ENCODE peak calls at places on chromosome 5, in nine cellular contexts. L is heart right ventricle, W is colonic mucosa, R is sigmoid colon, G is WERI-Rb-1, V is GM06990, D is fibroblast of the aortic adventitia, O is right atrium auricular region, A is K562. E is an unnamed sample.

GRCh38 chr5:98106116-98107088 is 667.1 kb upstream of the RGMB start:
- DNase-seq in L (no peak), A (no peak), W (no peak), G (no peak), D (no peak), R (no peak), O (no peak), V (no peak), E (no peak)

GRCh38 chr5:150209020-150209635 is 19.3 kb downstream of the SLC6A7 start:
- DNase-seq in V (no peak), G (no peak), D (no peak), O (no peak), L (no peak), A (no peak), W (peak), R (no peak), E (no peak)

GRCh38 chr5:126587551-126588390 is 7.2 kb downstream of the ALDH7A1 start:
- DNase-seq in D (no peak), A (no peak), W (no peak), L (no peak), G (no peak), R (no peak), O (no peak), V (no peak), E (no peak)

GRCh38 chr5:72436796-72437471 is 70.3 kb downstream of the ZNF366 start:
- DNase-seq in D (peak), G (no peak), O (no peak), V (no peak), A (no peak), L (no peak), R (no peak), W (no peak), E (no peak)

GRCh38 chr5:45695680-45696093 is 493 bp downstream of the HCN1 start:
- DNase-seq in O (no peak), V (no peak), L (no peak), A (no peak), D (no peak), G (peak), W (no peak), R (no peak), E (no peak)

GRCh38 chr5:146368137-146368536 is 29.5 kb downstream of the POU4F3 start:
- DNase-seq in L (no peak), R (no peak), V (no peak), A (no peak), W (no peak), G (no peak), D (peak), O (no peak), E (no peak)

GRCh38 chr5:108521841-108522506 is 140.1 kb upstream of the FBXL17 start:
- DNase-seq in O (no peak), G (peak), W (peak), R (no peak), V (peak), A (peak), D (peak), L (no peak), E (peak)

GRCh38 chr5:133667217-133667616 is 54.9 kb upstream of the FSTL4 start:
- DNase-seq in G (no peak), L (no peak), V (no peak), R (no peak), D (no peak), O (peak), A (no peak), W (no peak), E (no peak)

GRCh38 chr5:40446910-40447309 is 232.8 kb upstream of the PTGER4 start:
- DNase-seq in A (no peak), W (peak), V (no peak), R (no peak), O (no peak), G (no peak), D (peak), L (no peak), E (no peak)

GRCh38 chr5:178380541-178381074 is 148.0 kb upstream of the PHYKPL start:
- DNase-seq in L (no peak), V (no peak), A (no peak), R (no peak), D (no peak), O (no peak), G (no peak), W (no peak), E (no peak)

GRCh38 chr5:149268928-149269557 is 2.6 kb upstream of the AFAP1L1 start:
- DNase-seq in G (no peak), R (no peak), L (no peak), D (peak), O (no peak), W (no peak), V (no peak), A (peak), E (peak)

GRCh38 chr5:10564838-10565784 is 1.2 kb downstream of the ANKRD33B start:
- DNase-seq in W (no peak), A (no peak), D (no peak), R (no peak), L (peak), V (no peak), O (no peak), G (peak), E (no peak)

GRCh38 chr5:56316302-56316994 is 83.3 kb upstream of the ANKRD55 start:
- DNase-seq in G (no peak), V (no peak), A (no peak), D (no peak), R (no peak), W (no peak), L (no peak), O (no peak), E (no peak)

GRCh38 chr5:36180556-36181350 is 28.8 kb downstream of the SKP2 start:
- DNase-seq in G (no peak), A (no peak), L (no peak), R (no peak), V (no peak), D (no peak), W (no peak), O (no peak), E (no peak)

GRCh38 chr5:120901199-120901598 is 437.1 kb downstream of the PRR16 start:
- DNase-seq in G (no peak), W (no peak), D (no peak), L (no peak), R (no peak), A (no peak), V (no peak), O (no peak), E (no peak)

GRCh38 chr5:139747583-139748504 is 47.8 kb upstream of the PSD2 start:
- DNase-seq in W (peak), D (peak), O (peak), G (peak), R (peak), A (peak), L (peak), V (peak), E (peak)
- H3K4me3 ChIP-seq in W (peak), D (peak), O (peak), G (peak), R (peak), A (peak), L (peak), V (peak), E (peak)

GRCh38 chr5:174571662-174572397 is 152.6 kb upstream of the MSX2 start:
- DNase-seq in O (peak), V (no peak), A (no peak), L (peak), G (no peak), R (peak), D (peak), W (peak), E (no peak)
- TF ChIP-seq CTCF in O (no peak), V (no peak), A (no peak), L (peak), G (no peak), R (peak), D (peak), W (no peak), E (no peak)

DNA sequence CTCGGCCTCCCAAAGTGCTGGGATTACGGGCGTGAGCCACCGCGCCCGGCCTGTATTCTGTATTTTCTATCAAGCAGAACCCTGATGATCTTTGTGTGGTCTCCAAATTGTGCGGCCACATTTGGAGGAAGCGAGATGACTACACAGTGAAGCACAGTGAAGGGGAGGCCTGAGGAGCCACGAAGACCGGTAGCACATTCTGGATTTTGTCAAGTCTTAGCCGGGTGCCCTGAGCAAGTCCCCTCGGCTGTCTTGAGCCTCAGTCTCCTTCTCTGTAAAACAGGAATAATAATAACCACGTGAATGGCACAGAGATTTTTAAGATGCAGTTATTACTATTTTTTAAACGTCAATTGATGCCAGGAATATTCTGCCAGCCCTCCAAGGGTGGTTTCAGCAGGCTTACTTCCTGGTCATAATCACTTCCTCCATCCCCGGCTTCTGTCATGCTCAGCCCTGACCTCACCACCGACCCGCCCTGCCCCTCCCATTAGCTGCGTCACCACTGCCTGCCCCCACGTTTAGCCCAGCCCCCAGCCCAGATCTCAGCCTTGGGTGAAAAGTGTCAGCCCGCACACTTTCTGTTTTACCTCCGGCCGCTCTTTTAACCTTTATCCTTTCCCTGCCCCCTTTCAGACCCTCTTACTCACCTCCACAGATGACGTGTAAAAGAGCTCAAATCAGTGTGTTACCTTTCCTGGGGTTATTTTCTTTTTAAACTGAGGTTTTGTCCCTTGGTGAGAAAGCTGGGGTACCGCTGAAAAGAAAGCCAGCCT is 27.0 kb upstream of the ERGIC1 start:
- DNase-seq in V (peak), A (peak), L (peak), G (no peak), R (peak), O (peak), D (peak), W (peak), E (peak)
- H3K4me3 ChIP-seq in V (peak), A (peak), L (peak), G (no peak), R (no peak), O (no peak), D (peak), W (no peak), E (peak)

GRCh38 chr5:1881731-1882336 is 891 bp downstream of the IRX4 start:
- DNase-seq in O (no peak), L (no peak), G (no peak), W (no peak), V (no peak), R (no peak), D (no peak), A (no peak), E (no peak)

GRCh38 chr5:1883925-1884637 is 1.4 kb upstream of the IRX4 start:
- DNase-seq in G (no peak), D (no peak), R (no peak), L (no peak), V (no peak), O (no peak), A (no peak), W (no peak), E (no peak)

GRCh38 chr5:1882337-1883119 is at the start of gene IRX4:
- DNase-seq in L (no peak), V (no peak), D (peak), A (peak), R (no peak), W (no peak), O (no peak), G (no peak), E (no peak)

GRCh38 chr5:1884638-1885475 is 2.1 kb upstream of the IRX4 start:
- DNase-seq in R (no peak), A (no peak), O (no peak), L (no peak), V (no peak), D (no peak), G (no peak), W (no peak), E (no peak)

GRCh38 chr5:1883120-1883924 is 597 bp upstream of the IRX4 start:
- DNase-seq in V (no peak), G (peak), D (no peak), O (no peak), W (no peak), R (no peak), A (peak), L (peak), E (no peak)
- TF ChIP-seq CTCF in V (no peak), G (peak), D (no peak), O (no peak), W (no peak), R (no peak), A (no peak), L (no peak), E (no peak)

E was measured in GM12865.